ENCODE peak calls at places on chromosomes 2 and 18, in eight cellular contexts. F, V, J, Z, P, B, M and Y are unnamed samples.

GRCh38 chr2:234335676-234336228 is 161.1 kb downstream of the ARL4C start:
- DNase-seq in F (peak; percentile 59), J (peak; percentile 92), V (no peak), Z (peak; percentile 75), B (peak; percentile 22), P (no peak), M (peak; percentile 73), Y (no peak)

GRCh38 chr2:109129921-109130725 is 1.1 kb downstream of the SH3RF3 start:
- DNase-seq in Z (peak; percentile 42), F (peak; percentile 52), M (peak; percentile 11), V (no peak), P (no peak), J (no peak), B (no peak), Y (no peak)

GRCh38 chr2:239267411-239267941 is 133.3 kb downstream of the HDAC4 start:
- DNase-seq in Z (peak; percentile 71), B (peak; percentile 57), P (no peak), F (peak; percentile 96), M (peak; percentile 89), J (peak; percentile 85), V (peak; percentile 93), Y (no peak)

GRCh38 chr2:223260681-223261080 is 208.7 kb downstream of the KCNE4 start:
- DNase-seq in B (no peak), Z (no peak), P (no peak), J (no peak), F (no peak), V (no peak), M (no peak), Y (no peak)

GRCh38 chr2:19488009-19488691 is 129.7 kb upstream of the OSR1 start:
- DNase-seq in F (no peak), P (no peak), M (no peak), B (no peak), Z (no peak), V (no peak), J (no peak), Y (no peak)

GRCh38 chr2:9768388-9768787 is 74.9 kb upstream of the TAF1B start:
- DNase-seq in J (no peak), Z (no peak), P (no peak), M (peak; percentile 74), B (no peak), V (no peak), F (no peak), Y (no peak)

GRCh38 chr2:10297950-10298349 is 4.8 kb upstream of the HPCAL1 start:
- DNase-seq in F (peak; percentile 67), P (no peak), Z (peak; percentile 67), M (peak; percentile 59), B (peak; percentile 82), V (no peak), J (peak; percentile 76), Y (no peak)

GRCh38 chr2:15049096-15049993 is 416.8 kb downstream of the LRATD1 start:
- DNase-seq in J (no peak), F (no peak), M (no peak), Z (no peak), B (no peak), P (no peak), V (no peak), Y (no peak)

GRCh38 chr18:57666818-57667497 is 45.3 kb upstream of the NARS1 start:
- DNase-seq in P (no peak), M (no peak), B (peak; percentile 41), F (no peak), J (peak; percentile 46), V (peak; percentile 22), Z (no peak), Y (no peak)

GRCh38 chr2:231677632-231678104 is 30.7 kb upstream of the PTMA start:
- DNase-seq in M (peak; percentile 91), F (peak; percentile 89), B (peak; percentile 89), J (peak; percentile 95), Z (peak; percentile 80), P (peak; percentile 77), V (peak; percentile 60), Y (no peak)

GRCh38 chr2:95020275-95021014 is 5.1 kb upstream of the MAL start:
- DNase-seq in J (no peak), V (no peak), P (no peak), F (no peak), Z (no peak), M (no peak), B (no peak), Y (no peak)

GRCh38 chr2:84946204-84947009 is 24.6 kb upstream of the KCMF1 start:
- DNase-seq in V (no peak), B (no peak), F (peak; percentile 66), P (peak; percentile 80), Z (no peak), M (peak; percentile 77), J (no peak), Y (no peak)

GRCh38 chr2:50401772-50402653 is 629.9 kb downstream of the NRXN1 start:
- DNase-seq in J (no peak), V (peak; percentile 57), Z (no peak), F (no peak), P (peak; percentile 51), M (peak; percentile 14), B (no peak), Y (peak; percentile 61)

GRCh38 chr2:79630060-79630459 is 117.2 kb downstream of the CTNNA2 start:
- DNase-seq in V (no peak), B (no peak), Z (no peak), M (no peak), F (no peak), P (no peak), J (no peak), Y (no peak)

GRCh38 chr2:17538022-17538843 is 2.3 kb upstream of the VSNL1 start:
- DNase-seq in F (no peak), Z (no peak), M (peak; percentile 30), V (no peak), J (no peak), P (no peak), B (no peak), Y (no peak)

GRCh38 chr18:76412818-76413565 is 82.0 kb downstream of the ZNF516 start:
- DNase-seq in F (no peak), M (peak; percentile 6), P (no peak), Z (no peak), J (no peak), V (no peak), B (no peak), Y (no peak)

GRCh38 chr2:83850071-83850725 is 608.9 kb downstream of the SUCLG1 start:
- DNase-seq in F (no peak), J (no peak), M (no peak), P (no peak), B (no peak), Z (no peak), V (no peak), Y (no peak)

GRCh38 chr18:25310045-25310444 is 41.9 kb downstream of the ZNF521 start:
- DNase-seq in V (no peak), F (no peak), J (no peak), P (no peak), Z (no peak), M (no peak), B (no peak), Y (no peak)

GRCh38 chr2:199861116-199861774 is 10.3 kb upstream of the FTCDNL1 start:
- DNase-seq in V (peak; percentile 28), J (no peak), Z (no peak), M (no peak), P (no peak), B (no peak), F (no peak), Y (no peak)

GRCh38 chr2:38266382-38267051 is 110.6 kb downstream of the ATL2 start:
- DNase-seq in Z (no peak), M (no peak), J (no peak), P (no peak), B (no peak), F (no peak), V (no peak), Y (no peak)

GRCh38 chr18:79723628-79724027 is 44.0 kb downstream of the CTDP1 start:
- DNase-seq in J (no peak), Z (no peak), B (no peak), V (no peak), P (no peak), M (peak; percentile 53), F (no peak), Y (no peak)

GRCh38 chr18:79725486-79725885 is 45.9 kb downstream of the CTDP1 start:
- DNase-seq in M (no peak), B (no peak), F (no peak), V (no peak), Z (no peak), P (no peak), J (no peak), Y (no peak)

GRCh38 chr18:79720359-79720733 is 40.7 kb downstream of the CTDP1 start:
- DNase-seq in B (no peak), F (no peak), J (no peak), Z (no peak), M (no peak), V (no peak), P (no peak), Y (no peak)

GRCh38 chr18:79724299-79725080 is 44.9 kb downstream of the CTDP1 start:
- DNase-seq in M (peak; percentile 45), J (no peak), P (no peak), B (no peak), F (no peak), Z (no peak), V (no peak), Y (no peak)

GRCh38 chr18:79723036-79723435 is 43.4 kb downstream of the CTDP1 start:
- DNase-seq in B (no peak), V (no peak), M (no peak), P (no peak), Z (no peak), F (no peak), J (no peak), Y (no peak)
- H3K9me3 ChIP-seq in B (no peaks in the 10 kb centered on the region), V (no peaks in the 10 kb centered on the region), M (peaks cover 4% of the 10 kb centered on the region), P (no peaks in the 10 kb centered on the region), Z (no peaks in the 10 kb centered on the region), F (no peaks in the 10 kb centered on the region), J (no peaks in the 10 kb centered on the region), Y (no peaks in the 10 kb centered on the region)

GRCh38 chr2:86033751-86034680 is 71.7 kb downstream of the POLR1A start:
- DNase-seq in B (no peak), P (no peak), M (no peak), V (no peak), F (no peak), J (no peak), Z (no peak), Y (no peak)
- H3K36me3 ChIP-seq in B (no peaks in the 10 kb centered on the region), P (peaks cover 5% of the 10 kb centered on the region), M (peaks cover 29% of the 10 kb centered on the region), V (peaks cover 92% of the 10 kb centered on the region), F (peaks cover 27% of the 10 kb centered on the region), J (peaks cover 52% of the 10 kb centered on the region), Z (peaks cover 62% of the 10 kb centered on the region), Y (peaks cover 56% of the 10 kb centered on the region)

GRCh38 chr2:168954256-168954655 is 53.2 kb downstream of the G6PC2 start:
- DNase-seq in B (no peak), M (no peak), F (no peak), P (no peak), J (no peak), Z (no peak), V (no peak), Y (no peak)
- H3K9me3 ChIP-seq in B (no peaks in the 10 kb centered on the region), M (peaks cover 11% of the 10 kb centered on the region), F (no peaks in the 10 kb centered on the region), P (no peaks in the 10 kb centered on the region), J (no peaks in the 10 kb centered on the region), Z (no peaks in the 10 kb centered on the region), V (peaks cover 6% of the 10 kb centered on the region), Y (no peaks in the 10 kb centered on the region)

GRCh38 chr2:112519506-112519905 is 22.8 kb upstream of the POLR1B start:
- DNase-seq in F (no peak), B (no peak), M (no peak), J (no peak), P (no peak), Z (no peak), V (no peak), Y (no peak)
- H3K36me3 ChIP-seq in F (no peaks in the 10 kb centered on the region), B (no peaks in the 10 kb centered on the region), M (peaks cover 9% of the 10 kb centered on the region), J (peaks cover 34% of the 10 kb centered on the region), P (peaks cover 1% of the 10 kb centered on the region), Z (peaks cover 50% of the 10 kb centered on the region), V (peaks cover 49% of the 10 kb centered on the region), Y (peaks cover 9% of the 10 kb centered on the region)